ENCODE peak calls at places on chromosomes 1 and 21, in four cellular contexts. V is K562, Q is H1, L is HCT116. S is an unnamed sample.

GRCh38 chr1:38558055-38558454 is 301.5 kb downstream of the RRAGC start:
- DNase-seq in V (no peak), Q (no peak), L (no peak), S (no peak)

GRCh38 chr1:10788592-10789006 is 7.8 kb downstream of the CASZ1 start:
- DNase-seq in V (no peak), Q (no peak), L (no peak), S (peak; percentile 33)

GRCh38 chr1:113949007-113949406 is 19.9 kb downstream of the HIPK1 start:
- DNase-seq in V (peak; percentile 67), Q (no peak), L (no peak), S (no peak)

GRCh38 chr1:68600049-68600661 is 103.3 kb upstream of the DEPDC1 start:
- DNase-seq in V (peak; percentile 10), Q (peak; percentile 21), L (peak; percentile 13), S (peak; percentile 3)

GRCh38 chr1:156868341-156868740 is 7.7 kb downstream of the NTRK1 start:
- DNase-seq in V (no peak), Q (no peak), L (no peak), S (no peak)

GRCh38 chr1:178146456-178146855 is 52.6 kb downstream of the RASAL2 start:
- DNase-seq in V (no peak), Q (no peak), L (no peak), S (no peak)

GRCh38 chr21:37153935-37154350 is 80.9 kb downstream of the TTC3 start:
- DNase-seq in V (no peak), Q (no peak), L (no peak), S (peak; percentile 98)

GRCh38 chr1:168861421-168862023 is 132.5 kb upstream of the DPT start:
- DNase-seq in V (no peak), Q (no peak), L (no peak), S (peak; percentile 69)

GRCh38 chr21:44294391-44295162 is 5.3 kb upstream of the PFKL start:
- DNase-seq in V (no peak), Q (no peak), L (no peak), S (no peak)

GRCh38 chr1:196317535-196318522 is 290.4 kb downstream of the KCNT2 start:
- DNase-seq in V (no peak), Q (no peak), L (peak; percentile 32), S (peak; percentile 21)

GRCh38 chr1:198241553-198241952 is 84.8 kb downstream of the NEK7 start:
- DNase-seq in V (no peak), Q (no peak), L (no peak), S (no peak)

GRCh38 chr1:221801773-221802516 is 60.1 kb upstream of the DUSP10 start:
- DNase-seq in V (no peak), Q (no peak), L (no peak), S (no peak)

GRCh38 chr1:21317035-21317689 is 26.9 kb upstream of the ECE1 start:
- DNase-seq in V (no peak), Q (no peak), L (no peak), S (no peak)

GRCh38 chr1:103788377-103788776 is 38.7 kb downstream of the AMY1C start:
- DNase-seq in V (no peak), Q (no peak), L (no peak), S (no peak)

GRCh38 chr1:227730630-227731151 is 4.4 kb downstream of the JMJD4 start:
- DNase-seq in V (no peak), Q (no peak), L (no peak), S (peak; percentile 21)

GRCh38 chr21:33988237-33988835 is 72.7 kb upstream of the ATP5PO start:
- DNase-seq in V (peak; percentile 73), Q (no peak), L (no peak), S (no peak)

GRCh38 chr1:245177071-245177900 is 22.5 kb downstream of the KIF26B start:
- DNase-seq in V (no peak), Q (no peak), L (peak; percentile 54), S (no peak)

GRCh38 chr1:198915327-198916231 is 276.7 kb downstream of the PTPRC start:
- DNase-seq in V (no peak), Q (no peak), L (no peak), S (no peak)

GRCh38 chr1:35962952-35963351 is 32.0 kb downstream of the AGO3 start:
- DNase-seq in V (no peak), Q (no peak), L (no peak), S (no peak)

GRCh38 chr1:6466023-6466422 is at the start of gene TNFRSF25:
- DNase-seq in V (peak; percentile 69), Q (no peak), L (no peak), S (no peak)

GRCh38 chr21:26966360-26966977 is 419 bp downstream of the ADAMTS5 start:
- DNase-seq in V (no peak), Q (no peak), L (no peak), S (no peak)

GRCh38 chr21:15028186-15028585 is 36.6 kb downstream of the NRIP1 start:
- DNase-seq in V (no peak), Q (no peak), L (no peak), S (no peak)

GRCh38 chr1:78211483-78212092 is 165.8 kb downstream of the GIPC2 start:
- DNase-seq in V (no peak), Q (no peak), L (no peak), S (no peak)

GRCh38 chr1:77010937-77011336 is 143.7 kb downstream of the ST6GALNAC5 start:
- DNase-seq in V (no peak), Q (no peak), L (no peak), S (no peak)

GRCh38 chr1:107804134-107804533 is 160.8 kb downstream of the VAV3 start:
- DNase-seq in V (no peak), Q (no peak), L (no peak), S (no peak)

GRCh38 chr1:109186704-109187071 is 27.0 kb upstream of the SARS1 start:
- DNase-seq in V (no peak), Q (no peak), L (no peak), S (no peak)

GRCh38 chr1:212814989-212815388 is 23.3 kb downstream of the TATDN3 start:
- DNase-seq in V (no peak), Q (no peak), L (no peak), S (peak; percentile 25)

GRCh38 chr1:92563457-92564216 is 76.9 kb upstream of the GFI1 start:
- DNase-seq in V (no peak), Q (no peak), L (no peak), S (no peak)

GRCh38 chr1:79711001-79711431 is 704.5 kb upstream of the ADGRL4 start:
- DNase-seq in V (no peak), Q (no peak), L (no peak), S (no peak)

GRCh38 chr1:101436100-101436511 is 199.3 kb downstream of the S1PR1 start:
- DNase-seq in V (no peak), Q (no peak), L (no peak), S (no peak)

GRCh38 chr1:38941093-38941492 is 537 bp downstream of the RHBDL2 start:
- DNase-seq in V (no peak), Q (no peak), L (no peak), S (no peak)

GRCh38 chr1:24896596-24897262 is 33.3 kb downstream of the RUNX3 start:
- DNase-seq in V (no peak), Q (no peak), L (no peak), S (no peak)

GRCh38 chr1:8902765-8903164 is 24.3 kb upstream of the ENO1 start:
- DNase-seq in V (no peak), Q (no peak), L (no peak), S (no peak)

GRCh38 chr1:26305667-26306289 is 658 bp downstream of the UBXN11 start:
- DNase-seq in V (no peak), Q (no peak), L (no peak), S (no peak)

DNA sequence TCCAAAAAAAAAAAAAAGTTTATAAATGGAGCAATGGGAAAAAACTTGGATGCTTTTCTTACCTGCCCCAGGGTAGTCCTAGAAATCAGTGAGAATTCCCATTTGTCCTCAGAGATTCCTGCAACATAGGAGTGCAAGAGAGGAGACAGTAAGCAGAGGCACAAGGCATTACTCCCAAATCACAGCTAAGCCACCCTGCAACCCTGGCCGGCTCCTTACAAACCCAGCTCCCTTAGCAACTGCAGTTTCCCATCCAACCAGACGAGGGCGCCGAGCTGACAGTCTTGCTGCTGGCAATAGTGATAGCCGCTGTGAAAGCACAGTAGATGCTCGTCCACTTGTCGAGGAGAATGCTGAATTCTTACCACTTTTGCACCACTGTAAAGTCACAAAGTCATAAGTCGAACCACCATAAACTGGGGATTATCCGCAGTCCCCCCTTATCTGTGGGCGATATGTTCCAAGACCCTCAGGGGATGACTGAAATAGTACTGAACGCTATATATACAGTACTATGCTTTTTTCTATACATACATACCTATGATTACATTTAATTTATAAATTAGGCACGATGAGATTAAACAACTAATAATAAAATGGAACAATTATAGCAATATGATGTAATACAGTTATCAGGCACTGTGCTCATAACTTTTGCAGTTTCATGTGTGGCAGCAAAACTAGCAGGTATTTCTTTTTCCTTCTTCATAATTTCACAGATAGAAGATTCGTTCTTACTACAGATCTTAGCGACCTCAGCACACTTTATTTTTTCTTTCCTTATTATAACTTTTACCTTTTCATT is 6.0 kb upstream of the PITHD1 start:
- DNase-seq in V (peak; percentile 78), Q (no peak), L (peak; percentile 64), S (peak; percentile 67)
- TF ChIP-seq FOSL1 in V (no peak), Q (no peak), L (no peak), S (no peak)

DNA sequence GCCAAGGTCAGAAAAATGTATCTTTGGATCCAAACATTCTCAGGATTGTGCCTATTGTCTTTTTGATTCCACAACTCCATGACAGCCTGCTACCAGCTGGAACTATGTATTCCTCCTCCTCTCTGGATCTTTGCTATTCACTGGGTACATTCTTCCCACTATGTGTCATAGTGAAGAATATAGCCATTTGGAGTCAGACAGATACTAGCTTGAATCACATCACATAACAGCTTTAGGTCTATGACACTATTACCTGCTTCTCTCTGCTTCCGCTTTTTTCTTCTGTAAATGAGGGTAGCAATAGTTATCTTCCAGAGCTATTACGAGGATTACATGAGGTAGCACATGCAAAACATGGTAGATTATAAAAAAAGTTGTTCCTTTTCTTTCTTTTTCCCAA is 5.4 kb upstream of the EXO1 start:
- DNase-seq in V (no peak), Q (no peak), L (no peak), S (no peak)
- TF ChIP-seq SRF in V (no peak), Q (no peak), L (no peak), S (no peak)

GRCh38 chr1:54220004-54220811 is 20.2 kb downstream of the MRPL37 start:
- DNase-seq in V (no peak), Q (no peak), L (no peak), S (peak; percentile 13)
- TF ChIP-seq FOSL1 in V (no peak), Q (no peak), L (no peak), S (no peak)

GRCh38 chr1:45225598-45225997 is 19.2 kb upstream of the ZSWIM5 start:
- DNase-seq in V (no peak), Q (no peak), L (no peak), S (no peak)

GRCh38 chr1:45216200-45216541 is 9.8 kb upstream of the ZSWIM5 start:
- DNase-seq in V (no peak), Q (no peak), L (no peak), S (no peak)

GRCh38 chr1:45216861-45217260 is 10.5 kb upstream of the ZSWIM5 start:
- DNase-seq in V (no peak), Q (no peak), L (no peak), S (no peak)

DNA sequence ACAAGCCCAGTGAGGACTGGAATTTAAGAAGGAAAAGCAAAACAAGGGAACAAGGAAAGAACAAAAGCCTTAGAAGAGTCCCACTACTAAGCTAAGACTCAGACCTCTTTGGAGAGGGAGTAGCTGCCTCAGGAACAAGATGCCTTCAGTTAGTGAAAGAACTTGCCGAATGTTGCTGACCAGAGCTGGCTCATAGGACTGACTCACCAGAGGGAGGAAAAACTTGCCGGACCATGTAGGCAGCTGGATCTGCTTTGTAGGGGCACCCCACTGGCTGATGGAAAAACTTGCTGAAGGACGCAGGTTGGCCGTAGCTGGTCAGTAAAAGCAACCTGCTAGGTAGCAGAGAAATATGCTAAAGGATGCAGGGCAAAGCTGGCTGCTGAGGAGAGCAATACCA is 15.3 kb upstream of the ZSWIM5 start:
- DNase-seq in V (no peak), Q (no peak), L (no peak), S (no peak)
- TF ChIP-seq SRF in V (no peak), Q (no peak), L (no peak), S (no peak)

GRCh38 chr1:53639251-53639721 is 99.7 kb downstream of the GLIS1 start:
- DNase-seq in V (no peak), Q (no peak), L (peak; percentile 4), S (no peak)
- TF ChIP-seq FOSL1 in V (no peak), Q (no peak), L (no peak), S (no peak)